ENCODE peak calls at places on chromosomes 4 and X, in seven cellular contexts. G, J, Y, T, H, D and M are unnamed samples.

GRCh38 chrX:116272328-116272727 is 101.8 kb downstream of the AGTR2 start:
- DNase-seq in G (peak), J (peak), Y (no peak), T (peak), H (no peak), D (peak), M (no peak)

GRCh38 chr4:151691639-151692442 is 69.0 kb downstream of the GATB start:
- DNase-seq in G (no peak), J (no peak), Y (peak), T (no peak), H (no peak), D (no peak), M (no peak)

GRCh38 chr4:74934016-74934821 is 1.3 kb downstream of the PARM1 start:
- DNase-seq in G (peak), J (peak), Y (peak), T (peak), H (peak), D (peak), M (no peak)

GRCh38 chr4:67087897-67088296 is 457.4 kb downstream of the CENPC start:
- DNase-seq in G (peak), J (peak), Y (no peak), T (peak), H (peak), D (no peak), M (no peak)

GRCh38 chr4:149279790-149280189 is 535.9 kb downstream of the IQCM start:
- DNase-seq in G (no peak), J (no peak), Y (no peak), T (no peak), H (no peak), D (no peak), M (no peak)

GRCh38 chr4:73726000-73726399 is 14.4 kb upstream of the CXCL8 start:
- DNase-seq in G (peak), J (peak), Y (no peak), T (peak), H (no peak), D (peak), M (no peak)

GRCh38 chr4:163048447-163048846 is 118.2 kb downstream of the NAF1 start:
- DNase-seq in G (peak), J (peak), Y (no peak), T (peak), H (peak), D (peak), M (no peak)

GRCh38 chr4:145907363-145907762 is 31.3 kb downstream of the ZNF827 start:
- DNase-seq in G (peak), J (no peak), Y (no peak), T (no peak), H (no peak), D (peak), M (no peak)

GRCh38 chr4:70705146-70705855 is 16.5 kb upstream of the RUFY3 start:
- DNase-seq in G (peak), J (peak), Y (peak), T (peak), H (peak), D (peak), M (no peak)

DNA sequence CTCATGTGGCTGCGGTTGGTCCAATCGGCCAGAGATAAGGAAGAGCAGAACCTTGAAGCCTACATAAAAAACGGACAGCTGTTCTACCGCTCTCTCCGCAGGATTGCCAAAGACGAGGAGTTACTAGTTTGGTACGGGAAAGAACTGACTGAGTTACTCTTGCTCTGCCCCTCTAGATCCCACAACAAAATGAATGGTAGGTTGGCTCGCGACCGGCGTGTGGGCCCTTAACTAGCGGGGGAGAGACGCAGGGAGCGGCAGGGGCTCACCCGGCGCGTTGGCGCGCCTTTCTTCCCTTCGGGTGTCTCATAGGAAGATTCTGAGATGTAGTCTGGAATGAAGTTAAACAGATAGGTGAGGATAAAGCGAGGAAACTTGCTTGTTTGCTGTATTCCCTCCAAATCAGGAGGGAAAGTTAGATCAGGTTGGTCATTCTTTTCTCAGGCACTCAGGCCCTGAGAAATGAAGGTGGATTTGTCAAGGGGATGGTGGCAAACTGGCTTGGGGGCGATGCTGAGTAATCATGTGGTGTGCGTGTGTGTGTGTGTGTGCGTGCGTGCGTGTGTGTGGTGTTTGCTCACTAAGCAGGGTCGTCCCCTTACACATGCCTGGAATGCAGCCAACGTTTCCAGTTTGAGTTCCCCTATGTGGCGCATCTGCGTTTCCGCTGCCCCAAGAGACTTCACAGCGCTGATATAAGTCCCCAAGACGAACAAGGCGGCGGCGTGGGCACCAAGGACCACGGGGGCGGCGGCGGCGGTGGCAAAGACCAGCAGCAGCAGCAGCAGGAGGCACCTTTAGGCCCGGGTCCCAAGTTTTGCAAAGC is 4.2 kb downstream of the PRDM8 start:
- DNase-seq in G (peak), J (no peak), Y (peak), T (no peak), H (peak), D (peak), M (peak)
- H3K4me3 ChIP-seq in G (peak), J (peak), Y (peak), T (peak), H (peak), D (peak), M (peak)

GRCh38 chr4:154490589-154491340 is 834 bp downstream of the DCHS2 start:
- DNase-seq in G (no peak), J (no peak), Y (no peak), T (no peak), H (peak), D (no peak), M (no peak)

GRCh38 chr4:154490261-154490588 is 1.4 kb downstream of the DCHS2 start:
- DNase-seq in G (no peak), J (no peak), Y (no peak), T (no peak), H (no peak), D (no peak), M (no peak)

GRCh38 chr4:154491731-154492249 is at the start of gene DCHS2:
- DNase-seq in G (no peak), J (peak), Y (peak), T (no peak), H (peak), D (no peak), M (no peak)

GRCh38 chr4:154492288-154492687 is 689 bp upstream of the DCHS2 start:
- DNase-seq in G (no peak), J (no peak), Y (no peak), T (no peak), H (no peak), D (no peak), M (no peak)

DNA sequence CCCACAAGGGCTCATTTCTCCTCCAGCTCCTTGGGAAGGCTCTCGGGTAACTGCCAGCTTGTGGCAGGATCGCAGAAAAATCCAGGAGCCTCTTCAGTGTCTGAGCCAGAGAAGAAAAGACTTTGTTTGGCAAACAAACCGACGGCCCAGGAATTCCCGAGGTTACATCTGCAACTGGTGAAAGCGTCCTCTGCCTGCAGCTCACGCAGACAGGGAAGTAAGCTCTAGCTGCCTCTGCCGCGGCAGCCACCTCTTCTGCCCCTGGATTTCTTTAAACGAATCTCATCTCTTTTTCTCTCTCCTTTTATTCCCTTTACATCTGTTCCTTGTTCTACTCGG is 289 bp downstream of the DCHS2 start:
- DNase-seq in G (peak), J (peak), Y (no peak), T (peak), H (peak), D (peak), M (no peak)
- H3K4me3 ChIP-seq in G (peak), J (peak), Y (peak), T (peak), H (peak), D (no peak), M (peak)

DNA sequence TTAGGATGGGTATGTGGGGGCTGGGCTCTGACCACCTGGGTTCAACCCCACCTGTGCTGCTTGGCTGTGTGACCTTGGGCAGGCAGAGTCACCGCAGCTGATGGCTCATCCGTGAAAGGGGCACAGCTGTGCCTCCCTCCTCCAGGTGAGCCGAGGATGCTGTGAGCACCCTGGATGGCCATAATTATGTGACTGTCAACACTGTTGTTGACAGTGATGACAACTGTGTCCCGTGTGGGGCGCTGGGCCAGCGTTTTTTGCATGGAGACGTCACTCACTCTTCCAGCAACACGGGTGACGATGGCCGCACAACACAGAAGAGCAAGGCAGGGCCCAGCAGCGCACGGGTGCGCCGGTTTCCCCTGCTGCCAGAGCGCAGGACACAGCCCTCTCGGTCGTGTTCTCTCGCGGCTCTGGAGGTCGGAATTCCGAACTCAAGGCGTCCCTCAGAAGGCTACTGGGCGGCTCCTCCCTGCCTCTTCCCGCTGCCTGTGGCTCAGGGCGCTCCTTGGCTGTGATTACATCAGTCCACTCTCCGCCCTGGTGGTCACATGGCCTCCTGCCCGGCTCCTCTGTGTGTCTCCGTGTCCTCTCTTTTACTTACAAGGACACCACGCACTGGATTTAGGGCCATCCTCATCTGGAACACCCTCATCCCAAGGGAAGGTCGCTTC is 1.3 kb downstream of the SH3TC1 start:
- DNase-seq in G (no peak), J (no peak), Y (peak), T (peak), H (no peak), D (peak), M (no peak)
- H3K4me3 ChIP-seq in G (no peak), J (no peak), Y (peak), T (peak), H (no peak), D (peak), M (peak)

GRCh38 chr4:139825523-139826014 is 159.9 kb downstream of the MGST2 start:
- DNase-seq in G (no peak), J (no peak), Y (no peak), T (no peak), H (peak), D (no peak), M (no peak)
- H3K4me3 ChIP-seq in G (no peak), J (no peak), Y (no peak), T (no peak), H (no peak), D (no peak), M (no peak)

DNA sequence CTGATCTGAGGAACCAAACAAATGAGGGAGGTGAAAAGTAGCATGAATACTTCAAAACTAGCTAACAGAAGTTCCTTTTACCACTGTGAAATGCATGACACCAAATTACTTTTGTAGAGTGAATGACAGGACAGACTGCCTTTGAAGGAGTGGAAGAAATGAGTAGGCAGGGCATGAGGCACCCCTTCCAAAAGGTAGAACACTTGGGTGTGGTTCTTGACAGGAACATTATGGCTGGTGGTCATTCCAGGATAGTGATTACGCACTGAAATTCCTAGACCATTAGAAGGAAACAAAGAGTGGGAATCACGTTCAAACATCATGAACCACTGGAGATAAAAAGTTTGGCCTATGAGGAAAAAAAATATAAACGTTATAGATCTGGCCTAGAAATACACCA is 4.9 kb downstream of the HUWE1 start:
- DNase-seq in G (peak), J (no peak), Y (no peak), T (peak), H (no peak), D (no peak), M (no peak)
- H3K4me3 ChIP-seq in G (no peak), J (peak), Y (peak), T (no peak), H (no peak), D (no peak), M (no peak)